ENCODE peak calls at places on chromosomes 13 and 19, in five cellular contexts. T is heart left ventricle, B is psoas muscle, N is pancreas, E is stomach. X is an unnamed sample.

GRCh38 chr19:44796701-44797115 is 12.2 kb upstream of the BCAM start:
- DNase-seq in T (peak), B (no peak), N (peak), E (peak), X (no peak)

GRCh38 chr19:31459430-31459829 is 110.2 kb upstream of the TSHZ3 start:
- DNase-seq in T (no peak), B (no peak), N (no peak), E (no peak), X (no peak)

GRCh38 chr19:49614096-49614857 is 23.3 kb downstream of the PRR12 start:
- DNase-seq in T (no peak), B (no peak), N (no peak), E (no peak), X (no peak)

GRCh38 chr13:51759240-51759639 is 44.7 kb downstream of the DHRS12 start:
- DNase-seq in T (no peak), B (no peak), N (no peak), E (no peak), X (no peak)

GRCh38 chr19:40612831-40613668 is 11.9 kb downstream of the LTBP4 start:
- DNase-seq in T (peak), B (peak), N (peak), E (peak), X (no peak)

GRCh38 chr13:110463876-110464510 is 97.5 kb downstream of the RAB20 start:
- DNase-seq in T (no peak), B (peak), N (no peak), E (no peak), X (no peak)

GRCh38 chr19:31253816-31254551 is 95.3 kb downstream of the TSHZ3 start:
- DNase-seq in T (no peak), B (no peak), N (peak), E (no peak), X (no peak)

GRCh38 chr13:33284016-33284415 is 1.5 kb downstream of the STARD13 start:
- DNase-seq in T (no peak), B (no peak), N (no peak), E (no peak), X (no peak)

GRCh38 chr13:29383476-29383875 is 212.0 kb downstream of the SLC7A1 start:
- DNase-seq in T (no peak), B (no peak), N (no peak), E (no peak), X (no peak)

GRCh38 chr19:46955114-46955812 is 64.4 kb upstream of the NPAS1 start:
- DNase-seq in T (no peak), B (no peak), N (no peak), E (no peak), X (no peak)

GRCh38 chr13:97535619-97536018 is 101.7 kb downstream of the RAP2A start:
- DNase-seq in T (no peak), B (no peak), N (no peak), E (no peak), X (no peak)

GRCh38 chr13:106597190-106597589 is 29.3 kb upstream of the ARGLU1 start:
- DNase-seq in T (peak), B (peak), N (no peak), E (no peak), X (no peak)

GRCh38 chr19:13764101-13764807 is at the start of gene MRI1:
- DNase-seq in T (peak), B (peak), N (peak), E (peak), X (peak)

GRCh38 chr19:2942928-2943640 is 1.7 kb downstream of the ZNF77 start:
- DNase-seq in T (no peak), B (no peak), N (no peak), E (no peak), X (no peak)

GRCh38 chr19:2546128-2547032 is 70.5 kb downstream of the GADD45B start:
- DNase-seq in T (peak), B (peak), N (no peak), E (peak), X (peak)

DNA sequence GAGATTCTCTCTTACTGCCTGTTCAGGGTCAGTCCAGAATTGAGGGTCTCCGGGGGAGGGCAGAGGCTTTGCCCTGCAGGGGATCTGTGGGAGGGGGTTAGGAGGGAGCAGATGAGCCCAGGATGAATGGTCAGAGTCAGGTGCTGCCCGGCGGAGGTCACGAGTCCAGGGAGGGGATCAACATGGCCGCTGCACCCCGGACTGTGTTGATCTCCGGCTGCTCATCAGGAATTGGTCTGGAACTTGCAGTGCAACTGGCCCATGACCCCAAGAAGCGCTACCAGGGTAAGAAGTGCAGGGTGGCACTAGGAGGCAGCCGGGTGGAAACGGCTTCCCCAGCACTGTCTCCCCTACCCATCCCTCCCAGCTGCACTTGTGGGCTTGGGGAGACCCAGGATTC is at the start of gene RDH8:
- DNase-seq in T (no peak), B (no peak), N (no peak), E (no peak), X (no peak)
- H3K27ac ChIP-seq in T (no peak), B (no peak), N (no peak), E (no peak), X (no peak)

GRCh38 chr19:1239796-1240737 is 1.5 kb upstream of the ATP5F1D start:
- DNase-seq in T (peak), B (peak), N (peak), E (peak), X (peak)
- H3K27ac ChIP-seq in T (peak), B (peak), N (peak), E (peak), X (peak)

DNA sequence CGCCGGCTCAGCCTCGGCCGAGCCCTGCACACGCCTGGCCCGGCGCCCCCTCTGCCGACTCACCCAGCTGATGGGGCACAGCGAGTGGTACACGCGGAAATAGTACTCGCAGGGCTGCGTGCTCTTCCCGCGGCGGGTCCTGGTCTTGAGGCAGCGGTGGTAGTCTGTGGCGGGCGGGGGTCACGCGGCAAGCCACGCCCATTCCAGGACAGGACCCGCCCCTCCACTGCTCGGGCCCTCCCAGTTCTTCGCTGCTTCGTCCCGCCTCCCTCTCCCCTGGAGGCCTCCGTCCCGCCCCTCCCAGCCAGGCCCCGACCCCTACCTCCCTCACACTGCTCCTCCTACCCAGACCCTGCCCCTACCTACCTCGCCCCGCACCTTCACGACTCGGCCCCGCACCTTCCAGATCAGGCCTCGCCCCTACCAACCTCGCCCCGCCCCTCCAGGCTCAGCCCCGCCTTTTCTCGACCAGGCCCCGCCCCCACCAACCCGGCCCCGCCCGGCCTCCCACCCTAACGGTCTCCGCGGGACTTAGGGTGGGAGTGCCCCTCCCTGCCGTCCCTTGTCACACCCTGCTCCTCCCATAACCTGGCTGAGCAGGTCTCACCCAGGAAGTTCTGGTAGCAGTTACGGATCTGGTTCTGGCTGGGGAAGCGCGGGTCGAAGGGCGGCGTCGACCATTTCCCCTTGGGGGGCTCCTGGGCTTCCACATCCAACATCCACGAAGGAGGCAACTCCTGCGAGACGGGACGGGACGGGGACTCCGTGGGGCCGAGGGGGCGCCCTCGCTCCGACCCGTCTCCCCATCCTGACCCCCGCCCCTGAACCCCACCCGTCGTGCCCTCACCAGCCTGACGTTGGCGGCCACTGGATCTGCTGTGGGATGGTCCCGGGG is 469 bp downstream of the COX6B2 start:
- DNase-seq in T (peak), B (no peak), N (no peak), E (peak), X (no peak)
- H3K27ac ChIP-seq in T (no peak), B (no peak), N (no peak), E (no peak), X (no peak)

DNA sequence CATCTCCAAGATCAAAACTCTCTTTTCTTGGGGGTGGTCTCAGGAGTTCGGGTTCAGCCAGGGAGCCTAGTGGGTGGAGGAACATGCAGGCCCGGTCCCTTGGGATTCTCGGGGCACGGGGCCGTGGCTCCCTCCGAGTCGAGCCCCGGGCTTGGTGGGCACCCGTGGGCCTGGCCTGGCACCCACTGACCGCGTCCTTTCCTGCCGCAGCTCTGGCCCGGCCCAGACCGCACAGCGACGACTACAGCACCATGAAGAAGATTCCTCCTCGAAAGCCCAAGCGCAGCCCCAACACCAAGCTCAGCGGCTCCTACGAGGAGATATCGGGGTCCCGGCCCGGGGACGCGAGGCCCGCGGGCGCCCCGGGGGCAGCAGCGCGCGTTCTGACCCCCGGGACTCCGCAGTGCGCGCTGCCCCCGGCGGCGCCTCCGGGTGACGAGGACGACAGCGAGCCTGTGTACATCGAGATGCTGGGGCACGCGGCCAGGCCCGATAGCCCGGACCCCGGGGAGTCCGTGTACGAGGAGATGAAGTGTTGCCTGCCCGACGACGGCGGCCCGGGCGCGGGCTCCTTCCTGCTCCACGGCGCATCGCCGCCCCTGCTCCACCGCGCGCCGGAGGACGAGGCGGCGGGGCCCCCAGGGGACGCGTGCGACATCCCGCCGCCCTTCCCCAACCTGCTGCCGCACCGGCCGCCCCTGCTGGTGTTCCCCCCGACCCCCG is 510.8 kb downstream of the MYO16 start:
- DNase-seq in T (no peak), B (no peak), N (no peak), E (no peak), X (no peak)
- H3K27ac ChIP-seq in T (no peak), B (no peak), N (no peak), E (no peak), X (no peak)